ENCODE peak calls at places on chromosome 12, in seven cellular contexts. One of them, this sample, is unnamed.

GRCh38 chr12:101743242-101743641 is 4.0 kb upstream of the SYCP3 start:
- DNase-seq in suprapubic skin: no peak
- DNase-seq in H1: no peak
- DNase-seq in right lobe of liver: no peak
- DNase-seq in heart left ventricle: no peak
- DNase-seq in adrenal gland: no peak
- DNase-seq in stomach: no peak
- DNase-seq in this sample: no peak

GRCh38 chr12:123942911-123943648 is 29.6 kb downstream of the CCDC92 start:
- DNase-seq in suprapubic skin: no peak
- DNase-seq in H1: no peak
- DNase-seq in right lobe of liver: no peak
- DNase-seq in heart left ventricle: no peak
- DNase-seq in adrenal gland: no peak
- DNase-seq in stomach: no peak
- DNase-seq in this sample: no peak

GRCh38 chr12:6570264-6570887 is 2.3 kb upstream of the NOP2 start:
- DNase-seq in suprapubic skin: no peak
- DNase-seq in H1: no peak
- DNase-seq in right lobe of liver: no peak
- DNase-seq in heart left ventricle: no peak
- DNase-seq in adrenal gland: peak; percentile 72
- DNase-seq in stomach: peak; percentile 56
- DNase-seq in this sample: no peak

GRCh38 chr12:53739285-53740129 is 12.3 kb upstream of the CALCOCO1 start:
- DNase-seq in suprapubic skin: no peak
- DNase-seq in H1: no peak
- DNase-seq in right lobe of liver: no peak
- DNase-seq in heart left ventricle: no peak
- DNase-seq in adrenal gland: no peak
- DNase-seq in stomach: no peak
- DNase-seq in this sample: no peak

GRCh38 chr12:114192549-114192948 is 213.4 kb downstream of the TBX5 start:
- DNase-seq in suprapubic skin: no peak
- DNase-seq in H1: no peak
- DNase-seq in right lobe of liver: no peak
- DNase-seq in heart left ventricle: no peak
- DNase-seq in adrenal gland: no peak
- DNase-seq in stomach: no peak
- DNase-seq in this sample: no peak

GRCh38 chr12:5898874-5899273 is 46.2 kb downstream of the ANO2 start:
- DNase-seq in suprapubic skin: no peak
- DNase-seq in H1: peak; percentile 10
- DNase-seq in right lobe of liver: no peak
- DNase-seq in heart left ventricle: no peak
- DNase-seq in adrenal gland: no peak
- DNase-seq in stomach: no peak
- DNase-seq in this sample: no peak

GRCh38 chr12:5140190-5140589 is 96.5 kb downstream of the KCNA5 start:
- DNase-seq in suprapubic skin: no peak
- DNase-seq in H1: no peak
- DNase-seq in right lobe of liver: no peak
- DNase-seq in heart left ventricle: no peak
- DNase-seq in adrenal gland: no peak
- DNase-seq in stomach: no peak
- DNase-seq in this sample: no peak

GRCh38 chr12:105275997-105276760 is 40.2 kb upstream of the APPL2 start:
- DNase-seq in suprapubic skin: no peak
- DNase-seq in H1: no peak
- DNase-seq in right lobe of liver: no peak
- DNase-seq in heart left ventricle: no peak
- DNase-seq in adrenal gland: no peak
- DNase-seq in stomach: no peak
- DNase-seq in this sample: no peak

GRCh38 chr12:131641315-131641714 is 69.6 kb upstream of the SFSWAP start:
- DNase-seq in suprapubic skin: no peak
- DNase-seq in H1: no peak
- DNase-seq in right lobe of liver: no peak
- DNase-seq in heart left ventricle: no peak
- DNase-seq in adrenal gland: no peak
- DNase-seq in stomach: no peak
- DNase-seq in this sample: no peak

GRCh38 chr12:132560831-132561783 is 49.3 kb downstream of the LRCOL1 start:
- DNase-seq in suprapubic skin: no peak
- DNase-seq in H1: peak; percentile 60
- DNase-seq in right lobe of liver: no peak
- DNase-seq in heart left ventricle: no peak
- DNase-seq in adrenal gland: no peak
- DNase-seq in stomach: peak; percentile 54
- DNase-seq in this sample: no peak

GRCh38 chr12:124993568-124994434 is at the start of gene BRI3BP:
- DNase-seq in suprapubic skin: no peak
- DNase-seq in H1: no peak
- DNase-seq in right lobe of liver: peak; percentile 80
- DNase-seq in heart left ventricle: peak; percentile 88
- DNase-seq in adrenal gland: no peak
- DNase-seq in stomach: peak; percentile 75
- DNase-seq in this sample: no peak
- TF ChIP-seq POLR2A in suprapubic skin: no peak
- TF ChIP-seq POLR2A in H1: no peak
- TF ChIP-seq POLR2A in right lobe of liver: peak; percentile 39
- TF ChIP-seq POLR2A in heart left ventricle: no peak
- TF ChIP-seq POLR2A in adrenal gland: no peak
- TF ChIP-seq POLR2A in stomach: no peak
- TF ChIP-seq POLR2A in this sample: no peak

DNA sequence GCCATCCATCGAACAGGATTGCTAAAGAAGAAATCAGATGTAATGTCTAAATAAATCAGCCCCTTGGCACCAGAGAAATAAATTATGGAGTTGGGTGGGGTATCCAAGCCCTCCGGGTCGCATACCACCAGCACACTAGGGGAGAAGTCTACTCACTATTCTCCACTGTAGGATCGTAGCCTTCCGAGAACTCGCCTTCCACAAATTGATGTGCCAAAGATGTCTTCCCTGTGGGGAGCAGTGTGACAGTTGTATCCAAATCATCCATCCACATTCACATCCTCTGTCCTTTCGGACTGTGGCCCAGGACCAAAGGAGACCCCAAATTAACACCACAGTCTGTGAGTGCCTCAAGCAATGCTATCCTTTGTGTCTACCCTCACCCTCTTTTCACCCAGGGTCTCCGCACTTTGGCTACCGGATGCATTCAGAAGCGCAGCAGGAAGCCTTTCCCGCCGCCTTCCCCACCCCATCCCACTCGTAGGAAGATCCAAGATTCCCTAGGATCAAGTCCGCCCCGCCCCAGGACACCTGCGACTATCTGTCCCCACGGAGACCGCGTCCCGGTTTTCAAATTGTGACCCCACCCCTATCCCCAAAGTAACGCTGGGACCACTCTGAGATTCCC is 786 bp downstream of the RHEBL1 start:
- DNase-seq in suprapubic skin: no peak
- DNase-seq in H1: no peak
- DNase-seq in right lobe of liver: no peak
- DNase-seq in heart left ventricle: no peak
- DNase-seq in adrenal gland: no peak
- DNase-seq in stomach: no peak
- DNase-seq in this sample: no peak
- H3K4me3 ChIP-seq in suprapubic skin: peak overlapping the region; percentile 84
- H3K4me3 ChIP-seq in H1: peak overlapping the region; percentile 70
- H3K4me3 ChIP-seq in right lobe of liver: peak overlapping the region; percentile 70
- H3K4me3 ChIP-seq in heart left ventricle: peak overlapping the region; percentile 65
- H3K4me3 ChIP-seq in adrenal gland: peak overlapping the region; percentile 81
- H3K4me3 ChIP-seq in stomach: peak overlapping the region; percentile 85
- H3K4me3 ChIP-seq in this sample: peak overlapping the region; percentile 68

GRCh38 chr12:46775796-46776195 is 50.0 kb downstream of the SLC38A4 start:
- DNase-seq in suprapubic skin: no peak
- DNase-seq in H1: no peak
- DNase-seq in right lobe of liver: no peak
- DNase-seq in heart left ventricle: no peak
- DNase-seq in adrenal gland: no peak
- DNase-seq in stomach: no peak
- DNase-seq in this sample: no peak

GRCh38 chr12:46773537-46773936 is 52.3 kb downstream of the SLC38A4 start:
- DNase-seq in suprapubic skin: no peak
- DNase-seq in H1: no peak
- DNase-seq in right lobe of liver: no peak
- DNase-seq in heart left ventricle: no peak
- DNase-seq in adrenal gland: no peak
- DNase-seq in stomach: no peak
- DNase-seq in this sample: no peak

GRCh38 chr12:46774011-46774633 is 51.7 kb downstream of the SLC38A4 start:
- DNase-seq in suprapubic skin: no peak
- DNase-seq in H1: no peak
- DNase-seq in right lobe of liver: no peak
- DNase-seq in heart left ventricle: no peak
- DNase-seq in adrenal gland: no peak
- DNase-seq in stomach: no peak
- DNase-seq in this sample: no peak

GRCh38 chr12:46770501-46771183 is 55.2 kb downstream of the SLC38A4 start:
- DNase-seq in suprapubic skin: no peak
- DNase-seq in H1: no peak
- DNase-seq in right lobe of liver: no peak
- DNase-seq in heart left ventricle: no peak
- DNase-seq in adrenal gland: peak; percentile 68
- DNase-seq in stomach: no peak
- DNase-seq in this sample: no peak

DNA sequence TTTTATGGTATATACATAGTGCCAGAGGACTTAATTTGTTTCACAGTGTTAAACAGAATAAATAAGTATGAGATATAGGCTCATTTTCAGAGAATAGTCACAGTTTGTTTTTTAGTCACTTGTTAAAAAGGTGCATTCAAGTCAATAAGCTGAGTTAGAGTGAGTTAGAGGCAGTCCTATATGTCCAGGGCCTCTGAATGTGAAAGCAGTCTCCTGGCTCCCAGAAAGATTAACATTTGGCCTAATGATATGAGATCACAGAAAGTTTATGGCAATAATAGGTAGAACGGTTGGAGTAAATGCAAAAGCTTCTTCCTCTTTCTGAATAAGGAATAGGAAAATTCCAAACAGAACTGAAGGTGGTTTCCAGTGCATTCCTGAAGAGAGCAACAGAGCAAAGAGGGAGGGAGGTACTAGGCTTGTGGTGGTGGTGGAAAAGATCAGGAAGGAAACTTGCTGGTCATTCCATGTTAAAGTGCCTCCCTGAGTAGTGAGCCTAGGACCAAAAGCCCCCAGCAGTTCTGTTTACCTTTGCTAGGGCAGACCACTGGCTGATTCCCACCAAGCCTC is 54.4 kb downstream of the SLC38A4 start:
- DNase-seq in suprapubic skin: no peak
- DNase-seq in H1: no peak
- DNase-seq in right lobe of liver: no peak
- DNase-seq in heart left ventricle: no peak
- DNase-seq in adrenal gland: no peak
- DNase-seq in stomach: no peak
- DNase-seq in this sample: no peak
- H3K36me3 ChIP-seq in suprapubic skin: no peaks in the 10 kb centered on the region
- H3K36me3 ChIP-seq in H1: no peaks in the 10 kb centered on the region
- H3K36me3 ChIP-seq in right lobe of liver: no peaks in the 10 kb centered on the region
- H3K36me3 ChIP-seq in heart left ventricle: no peaks in the 10 kb centered on the region
- H3K36me3 ChIP-seq in adrenal gland: no peaks in the 10 kb centered on the region
- H3K36me3 ChIP-seq in stomach: no peaks in the 10 kb centered on the region
- H3K36me3 ChIP-seq in this sample: no peaks in the 10 kb centered on the region

DNA sequence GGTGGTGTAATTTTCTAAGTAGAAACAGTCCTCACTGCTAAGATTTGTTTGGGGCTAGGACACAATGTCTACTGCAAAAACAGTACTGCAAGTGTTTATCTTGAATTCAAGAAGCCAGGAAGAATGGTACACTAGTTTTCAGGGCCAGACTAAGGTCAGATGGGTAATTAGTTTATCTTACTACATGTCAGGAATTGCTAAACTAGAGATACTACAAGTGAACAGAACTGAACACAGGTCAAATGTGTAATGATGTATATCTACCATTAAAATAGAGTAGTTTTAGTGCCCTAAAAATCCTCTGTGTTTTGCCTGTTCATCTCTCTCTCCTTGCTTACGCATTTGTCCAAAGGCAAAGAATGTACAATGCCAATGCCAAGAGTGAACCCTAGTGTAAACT is 2.3 kb upstream of the RPL41 start:
- DNase-seq in suprapubic skin: no peak
- DNase-seq in H1: no peak
- DNase-seq in right lobe of liver: no peak
- DNase-seq in heart left ventricle: no peak
- DNase-seq in adrenal gland: no peak
- DNase-seq in stomach: no peak
- DNase-seq in this sample: no peak
- TF ChIP-seq POLR2A in suprapubic skin: no peak
- TF ChIP-seq POLR2A in H1: no peak
- TF ChIP-seq POLR2A in right lobe of liver: no peak
- TF ChIP-seq POLR2A in heart left ventricle: no peak
- TF ChIP-seq POLR2A in adrenal gland: no peak
- TF ChIP-seq POLR2A in stomach: no peak
- TF ChIP-seq POLR2A in this sample: no peak

DNA sequence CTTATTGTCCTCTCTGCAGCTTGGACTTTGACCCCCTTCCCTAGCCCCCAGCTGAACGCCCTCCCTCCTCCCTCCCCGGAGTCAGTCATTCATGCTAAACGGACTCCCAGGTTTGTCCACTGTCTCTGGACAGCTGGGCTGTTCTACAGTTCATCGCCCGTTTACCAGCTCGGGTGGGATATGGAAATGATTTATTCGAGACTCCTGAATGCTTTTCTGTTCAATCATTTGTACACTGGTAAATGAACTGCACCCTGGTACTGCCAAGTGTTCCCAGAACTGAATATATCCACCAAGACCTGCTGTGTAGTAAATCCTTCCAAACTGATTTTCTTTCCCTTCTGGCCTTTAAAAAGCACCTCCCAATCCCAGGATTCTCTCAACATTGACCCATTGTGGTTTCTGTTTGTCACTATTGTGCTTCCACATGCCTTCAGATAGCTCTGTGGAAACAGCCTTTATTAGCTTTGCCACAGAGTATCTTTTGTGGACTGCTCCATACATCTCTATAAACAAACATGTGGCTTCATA is 849 bp upstream of the KIF21A start:
- DNase-seq in suprapubic skin: no peak
- DNase-seq in H1: no peak
- DNase-seq in right lobe of liver: peak; percentile 86
- DNase-seq in heart left ventricle: no peak
- DNase-seq in adrenal gland: no peak
- DNase-seq in stomach: no peak
- DNase-seq in this sample: no peak
- H3K4me3 ChIP-seq in suprapubic skin: peak overlapping the region; percentile 85
- H3K4me3 ChIP-seq in H1: peak overlapping the region; percentile 64
- H3K4me3 ChIP-seq in right lobe of liver: peak overlapping the region; percentile 84
- H3K4me3 ChIP-seq in heart left ventricle: peak overlapping the region; percentile 92
- H3K4me3 ChIP-seq in adrenal gland: peak overlapping the region; percentile 55
- H3K4me3 ChIP-seq in stomach: peak overlapping the region; percentile 94
- H3K4me3 ChIP-seq in this sample: peak overlapping the region; percentile 86

GRCh38 chr12:79822475-79822874 is 112.4 kb downstream of the PPP1R12A start:
- DNase-seq in suprapubic skin: no peak
- DNase-seq in H1: no peak
- DNase-seq in right lobe of liver: no peak
- DNase-seq in heart left ventricle: no peak
- DNase-seq in adrenal gland: no peak
- DNase-seq in stomach: no peak
- DNase-seq in this sample: no peak
- H3K36me3 ChIP-seq in suprapubic skin: peaks cover 17% of the 10 kb centered on the region
- H3K36me3 ChIP-seq in H1: no peaks in the 10 kb centered on the region
- H3K36me3 ChIP-seq in right lobe of liver: no peaks in the 10 kb centered on the region
- H3K36me3 ChIP-seq in heart left ventricle: no peaks in the 10 kb centered on the region
- H3K36me3 ChIP-seq in adrenal gland: no peaks in the 10 kb centered on the region
- H3K36me3 ChIP-seq in stomach: peaks cover 22% of the 10 kb centered on the region
- H3K36me3 ChIP-seq in this sample: no peaks in the 10 kb centered on the region